ENCODE peak calls at places on chromosomes 2 and 18, in six cellular contexts. E is cardiac muscle cell, D is neuronal stem cell, O is GM12865, Z is HFF-Myc, S is NCI-H1092 treated with DMSO at 0.1 percent for 48 hours. N is an unnamed sample.

GRCh38 chr18:31667185-31667584 is 17.2 kb downstream of the B4GALT6 start:
- DNase-seq in O (no peak), Z (no peak), E (no peak), D (no peak), S (no peak), N (no peak)

GRCh38 chr2:40540026-40540425 is 88.1 kb upstream of the SLC8A1 start:
- DNase-seq in Z (no peak), O (no peak), S (peak; percentile 18), D (no peak), E (no peak), N (no peak)

GRCh38 chr2:64952896-64953482 is 36.2 kb upstream of the SLC1A4 start:
- DNase-seq in D (no peak), E (no peak), S (no peak), Z (peak; percentile 59), O (no peak), N (no peak)

GRCh38 chr2:24855703-24856102 is 62.5 kb downstream of the CENPO start:
- DNase-seq in O (no peak), Z (peak; percentile 67), S (no peak), E (no peak), D (no peak), N (no peak)

GRCh38 chr2:241844831-241845578 is 13.7 kb downstream of the PDCD1 start:
- DNase-seq in S (no peak), O (no peak), E (no peak), Z (no peak), D (no peak), N (peak; percentile 16)

GRCh38 chr2:129885735-129886134 is 93.7 kb upstream of the RAB6C start:
- DNase-seq in S (peak; percentile 0), D (no peak), Z (no peak), O (no peak), E (peak; percentile 57), N (no peak)

GRCh38 chr18:48923746-48924580 is 26.8 kb downstream of the SMAD7 start:
- DNase-seq in O (peak; percentile 68), D (no peak), E (no peak), Z (no peak), S (no peak), N (no peak)

GRCh38 chr18:75035944-75036343 is 173.0 kb downstream of the PTGR3 start:
- DNase-seq in O (no peak), Z (no peak), S (no peak), E (no peak), D (no peak), N (no peak)

GRCh38 chr2:43758738-43759137 is 15.1 kb upstream of the DYNC2LI1 start:
- DNase-seq in O (no peak), D (no peak), E (no peak), Z (no peak), S (no peak), N (no peak)

GRCh38 chr2:176924909-176925548 is 287.6 kb upstream of the HNRNPA3 start:
- DNase-seq in D (no peak), E (no peak), Z (no peak), S (no peak), O (no peak), N (no peak)

GRCh38 chr2:118878531-118879149 is 31.2 kb upstream of the EN1 start:
- DNase-seq in S (no peak), O (no peak), E (no peak), Z (no peak), D (no peak), N (no peak)

GRCh38 chr18:36408606-36409005 is 111.1 kb downstream of the FHOD3 start:
- DNase-seq in D (no peak), O (no peak), S (no peak), Z (no peak), E (no peak), N (no peak)

GRCh38 chr2:96832751-96833507 is 10.9 kb downstream of the ANKRD23 start:
- DNase-seq in Z (no peak), O (no peak), E (peak; percentile 92), D (peak; percentile 86), S (peak; percentile 89), N (no peak)

GRCh38 chr2:180033993-180034894 is 27.1 kb upstream of the CWC22 start:
- DNase-seq in Z (peak; percentile 75), O (no peak), D (peak; percentile 9), S (peak; percentile 75), E (peak; percentile 28), N (no peak)

GRCh38 chr18:69817335-69817935 is 130.2 kb downstream of the CD226 start:
- DNase-seq in S (no peak), Z (peak; percentile 29), O (peak; percentile 12), D (no peak), E (no peak), N (no peak)